ENCODE peak calls at places on chromosomes 4 and X, in five cellular contexts. One of them, this sample, is unnamed.

GRCh38 chr4:108683479-108683878 is 33.1 kb downstream of the OSTC start:
- DNase-seq in fibroblast of villous mesenchyme: peak
- DNase-seq in RKO: peak
- DNase-seq in T-cell: no peak
- DNase-seq in NCI-H187 treated with DMSO at 0.1 percent for 48 hours: no peak
- DNase-seq in this sample: no peak

GRCh38 chrX:40663880-40664630 is 16.7 kb upstream of the CXorf38 start:
- DNase-seq in fibroblast of villous mesenchyme: peak
- DNase-seq in RKO: no peak
- DNase-seq in T-cell: no peak
- DNase-seq in NCI-H187 treated with DMSO at 0.1 percent for 48 hours: no peak
- DNase-seq in this sample: no peak

GRCh38 chrX:103585421-103586313 is at the start of gene TCEAL4:
- DNase-seq in fibroblast of villous mesenchyme: peak
- DNase-seq in RKO: peak
- DNase-seq in T-cell: no peak
- DNase-seq in NCI-H187 treated with DMSO at 0.1 percent for 48 hours: no peak
- DNase-seq in this sample: no peak

GRCh38 chr4:178205826-178206225 is 763.6 kb upstream of the AGA start:
- DNase-seq in fibroblast of villous mesenchyme: no peak
- DNase-seq in RKO: no peak
- DNase-seq in T-cell: no peak
- DNase-seq in NCI-H187 treated with DMSO at 0.1 percent for 48 hours: no peak
- DNase-seq in this sample: no peak

GRCh38 chr4:103026868-103027267 is 7.4 kb upstream of the SLC9B1 start:
- DNase-seq in fibroblast of villous mesenchyme: no peak
- DNase-seq in RKO: no peak
- DNase-seq in T-cell: no peak
- DNase-seq in NCI-H187 treated with DMSO at 0.1 percent for 48 hours: no peak
- DNase-seq in this sample: no peak

GRCh38 chrX:121146059-121146628 is 98.7 kb downstream of the GLUD2 start:
- DNase-seq in fibroblast of villous mesenchyme: no peak
- DNase-seq in RKO: peak
- DNase-seq in T-cell: no peak
- DNase-seq in NCI-H187 treated with DMSO at 0.1 percent for 48 hours: no peak
- DNase-seq in this sample: no peak

GRCh38 chr4:13917010-13917409 is 289.5 kb upstream of the BOD1L1 start:
- DNase-seq in fibroblast of villous mesenchyme: peak
- DNase-seq in RKO: no peak
- DNase-seq in T-cell: no peak
- DNase-seq in NCI-H187 treated with DMSO at 0.1 percent for 48 hours: no peak
- DNase-seq in this sample: no peak

GRCh38 chrX:41720125-41720780 is 3.7 kb upstream of the GPR82 start:
- DNase-seq in fibroblast of villous mesenchyme: no peak
- DNase-seq in RKO: no peak
- DNase-seq in T-cell: peak
- DNase-seq in NCI-H187 treated with DMSO at 0.1 percent for 48 hours: no peak
- DNase-seq in this sample: peak

GRCh38 chrX:118181030-118181429 is 64.4 kb upstream of the KLHL13 start:
- DNase-seq in fibroblast of villous mesenchyme: no peak
- DNase-seq in RKO: no peak
- DNase-seq in T-cell: no peak
- DNase-seq in NCI-H187 treated with DMSO at 0.1 percent for 48 hours: no peak
- DNase-seq in this sample: no peak

GRCh38 chr4:101020956-101021355 is 326.4 kb downstream of the PPP3CA start:
- DNase-seq in fibroblast of villous mesenchyme: peak
- DNase-seq in RKO: peak
- DNase-seq in T-cell: no peak
- DNase-seq in NCI-H187 treated with DMSO at 0.1 percent for 48 hours: no peak
- DNase-seq in this sample: no peak

GRCh38 chr4:159447296-159447695 is 344.4 kb downstream of the RAPGEF2 start:
- DNase-seq in fibroblast of villous mesenchyme: no peak
- DNase-seq in RKO: no peak
- DNase-seq in T-cell: no peak
- DNase-seq in NCI-H187 treated with DMSO at 0.1 percent for 48 hours: no peak
- DNase-seq in this sample: no peak

GRCh38 chr4:59553739-59554126 is 1646.4 kb upstream of the ADGRL3 start:
- DNase-seq in fibroblast of villous mesenchyme: peak
- DNase-seq in RKO: peak
- DNase-seq in T-cell: no peak
- DNase-seq in NCI-H187 treated with DMSO at 0.1 percent for 48 hours: no peak
- DNase-seq in this sample: no peak

GRCh38 chr4:51932261-51932660 is 87.9 kb downstream of the LRRC66 start:
- DNase-seq in fibroblast of villous mesenchyme: peak
- DNase-seq in RKO: no peak
- DNase-seq in T-cell: no peak
- DNase-seq in NCI-H187 treated with DMSO at 0.1 percent for 48 hours: no peak
- DNase-seq in this sample: no peak

GRCh38 chr4:188113156-188113555 is 3.8 kb upstream of the TRIML2 start:
- DNase-seq in fibroblast of villous mesenchyme: no peak
- DNase-seq in RKO: no peak
- DNase-seq in T-cell: no peak
- DNase-seq in NCI-H187 treated with DMSO at 0.1 percent for 48 hours: no peak
- DNase-seq in this sample: no peak

GRCh38 chr4:109701566-109702399 is 1.5 kb downstream of the CASP6 start:
- DNase-seq in fibroblast of villous mesenchyme: no peak
- DNase-seq in RKO: peak
- DNase-seq in T-cell: no peak
- DNase-seq in NCI-H187 treated with DMSO at 0.1 percent for 48 hours: no peak
- DNase-seq in this sample: no peak

GRCh38 chr4:117135634-117136354 is 50.4 kb upstream of the TRAM1L1 start:
- DNase-seq in fibroblast of villous mesenchyme: no peak
- DNase-seq in RKO: no peak
- DNase-seq in T-cell: no peak
- DNase-seq in NCI-H187 treated with DMSO at 0.1 percent for 48 hours: no peak
- DNase-seq in this sample: no peak

GRCh38 chr4:2789801-2790582 is 2.9 kb upstream of the SH3BP2 start:
- DNase-seq in fibroblast of villous mesenchyme: no peak
- DNase-seq in RKO: no peak
- DNase-seq in T-cell: no peak
- DNase-seq in NCI-H187 treated with DMSO at 0.1 percent for 48 hours: no peak
- DNase-seq in this sample: no peak

GRCh38 chr4:17335371-17335770 is 176.5 kb downstream of the QDPR start:
- DNase-seq in fibroblast of villous mesenchyme: no peak
- DNase-seq in RKO: no peak
- DNase-seq in T-cell: no peak
- DNase-seq in NCI-H187 treated with DMSO at 0.1 percent for 48 hours: no peak
- DNase-seq in this sample: no peak

GRCh38 chr4:122300776-122301175 is 78.0 kb upstream of the ADAD1 start:
- DNase-seq in fibroblast of villous mesenchyme: no peak
- DNase-seq in RKO: no peak
- DNase-seq in T-cell: no peak
- DNase-seq in NCI-H187 treated with DMSO at 0.1 percent for 48 hours: no peak
- DNase-seq in this sample: no peak

GRCh38 chr4:93827272-93827947 is 1.1 kb upstream of the ATOH1 start:
- DNase-seq in fibroblast of villous mesenchyme: no peak
- DNase-seq in RKO: no peak
- DNase-seq in T-cell: no peak
- DNase-seq in NCI-H187 treated with DMSO at 0.1 percent for 48 hours: no peak
- DNase-seq in this sample: no peak

GRCh38 chr4:2296621-2297601 is 35.0 kb upstream of the MXD4 start:
- DNase-seq in fibroblast of villous mesenchyme: no peak
- DNase-seq in RKO: no peak
- DNase-seq in T-cell: no peak
- DNase-seq in NCI-H187 treated with DMSO at 0.1 percent for 48 hours: no peak
- DNase-seq in this sample: no peak

GRCh38 chrX:31661280-31661679 is 589.4 kb upstream of the FTHL17 start:
- DNase-seq in fibroblast of villous mesenchyme: no peak
- DNase-seq in RKO: no peak
- DNase-seq in T-cell: no peak
- DNase-seq in NCI-H187 treated with DMSO at 0.1 percent for 48 hours: no peak
- DNase-seq in this sample: no peak

GRCh38 chr4:168794881-168795280 is 215.2 kb downstream of the CBR4 start:
- DNase-seq in fibroblast of villous mesenchyme: peak
- DNase-seq in RKO: no peak
- DNase-seq in T-cell: no peak
- DNase-seq in NCI-H187 treated with DMSO at 0.1 percent for 48 hours: no peak
- DNase-seq in this sample: no peak

GRCh38 chr4:8123389-8123788 is 35.2 kb downstream of the ABLIM2 start:
- DNase-seq in fibroblast of villous mesenchyme: peak
- DNase-seq in RKO: no peak
- DNase-seq in T-cell: no peak
- DNase-seq in NCI-H187 treated with DMSO at 0.1 percent for 48 hours: no peak
- DNase-seq in this sample: no peak

GRCh38 chr4:8005814-8006215 is 66.2 kb upstream of the AFAP1 start:
- DNase-seq in fibroblast of villous mesenchyme: no peak
- DNase-seq in RKO: no peak
- DNase-seq in T-cell: no peak
- DNase-seq in NCI-H187 treated with DMSO at 0.1 percent for 48 hours: no peak
- DNase-seq in this sample: no peak

GRCh38 chrX:14700982-14701381 is 171.6 kb downstream of the GLRA2 start:
- DNase-seq in fibroblast of villous mesenchyme: no peak
- DNase-seq in RKO: no peak
- DNase-seq in T-cell: no peak
- DNase-seq in NCI-H187 treated with DMSO at 0.1 percent for 48 hours: no peak
- DNase-seq in this sample: no peak

GRCh38 chrX:39896951-39897740 is 200.6 kb downstream of the BCOR start:
- DNase-seq in fibroblast of villous mesenchyme: peak
- DNase-seq in RKO: no peak
- DNase-seq in T-cell: no peak
- DNase-seq in NCI-H187 treated with DMSO at 0.1 percent for 48 hours: no peak
- DNase-seq in this sample: no peak

GRCh38 chr4:139188648-139189416 is 11.8 kb upstream of the ELF2 start:
- DNase-seq in fibroblast of villous mesenchyme: no peak
- DNase-seq in RKO: no peak
- DNase-seq in T-cell: no peak
- DNase-seq in NCI-H187 treated with DMSO at 0.1 percent for 48 hours: no peak
- DNase-seq in this sample: no peak

GRCh38 chr4:121140712-121141111 is 23.4 kb downstream of the TNIP3 start:
- DNase-seq in fibroblast of villous mesenchyme: peak
- DNase-seq in RKO: no peak
- DNase-seq in T-cell: no peak
- DNase-seq in NCI-H187 treated with DMSO at 0.1 percent for 48 hours: no peak
- DNase-seq in this sample: no peak

GRCh38 chr4:40333921-40334352 is 1.2 kb upstream of the CHRNA9 start:
- DNase-seq in fibroblast of villous mesenchyme: peak
- DNase-seq in RKO: peak
- DNase-seq in T-cell: no peak
- DNase-seq in NCI-H187 treated with DMSO at 0.1 percent for 48 hours: peak
- DNase-seq in this sample: no peak

GRCh38 chrX:99394450-99394849 is 1015.6 kb downstream of the PCDH19 start:
- DNase-seq in fibroblast of villous mesenchyme: no peak
- DNase-seq in RKO: peak
- DNase-seq in T-cell: no peak
- DNase-seq in NCI-H187 treated with DMSO at 0.1 percent for 48 hours: no peak
- DNase-seq in this sample: no peak

GRCh38 chr4:18844726-18845125 is 823.2 kb upstream of the LCORL start:
- DNase-seq in fibroblast of villous mesenchyme: no peak
- DNase-seq in RKO: no peak
- DNase-seq in T-cell: no peak
- DNase-seq in NCI-H187 treated with DMSO at 0.1 percent for 48 hours: no peak
- DNase-seq in this sample: no peak

GRCh38 chr4:95293014-95293413 is 255.8 kb downstream of the UNC5C start:
- DNase-seq in fibroblast of villous mesenchyme: peak
- DNase-seq in RKO: no peak
- DNase-seq in T-cell: no peak
- DNase-seq in NCI-H187 treated with DMSO at 0.1 percent for 48 hours: no peak
- DNase-seq in this sample: no peak

GRCh38 chrX:18353931-18354368 is 538 bp downstream of the SCML2 start:
- DNase-seq in fibroblast of villous mesenchyme: no peak
- DNase-seq in RKO: no peak
- DNase-seq in T-cell: no peak
- DNase-seq in NCI-H187 treated with DMSO at 0.1 percent for 48 hours: no peak
- DNase-seq in this sample: no peak

GRCh38 chrX:16547644-16548043 is 102.3 kb upstream of the S100G start:
- DNase-seq in fibroblast of villous mesenchyme: no peak
- DNase-seq in RKO: no peak
- DNase-seq in T-cell: no peak
- DNase-seq in NCI-H187 treated with DMSO at 0.1 percent for 48 hours: no peak
- DNase-seq in this sample: no peak

GRCh38 chr4:43373201-43373600 is 480.7 kb downstream of the GRXCR1 start:
- DNase-seq in fibroblast of villous mesenchyme: no peak
- DNase-seq in RKO: no peak
- DNase-seq in T-cell: no peak
- DNase-seq in NCI-H187 treated with DMSO at 0.1 percent for 48 hours: no peak
- DNase-seq in this sample: no peak